ENCODE peak calls at places on chromosomes 5 and 9, in nine cellular contexts. T, U, V, L, Q, K, C, H and Y are unnamed samples.

GRCh38 chr9:28031521-28032177 is 458.4 kb upstream of the C9orf72 start:
- DNase-seq in T (no peak), U (no peak), K (no peak), L (no peak), H (no peak), V (no peak), Q (no peak), C (no peak), Y (no peak)

GRCh38 chr5:108259306-108259705 is 122.6 kb downstream of the FBXL17 start:
- DNase-seq in K (no peak), V (peak), C (no peak), H (no peak), U (no peak), L (no peak), T (no peak), Q (peak), Y (no peak)

GRCh38 chr5:68884893-68885292 is 208.9 kb upstream of the SLC30A5 start:
- DNase-seq in L (no peak), H (no peak), U (no peak), C (no peak), V (no peak), K (peak), Q (peak), T (peak), Y (no peak)

GRCh38 chr5:95975703-95976102 is 14.1 kb upstream of the ELL2 start:
- DNase-seq in L (no peak), T (no peak), K (no peak), C (no peak), H (no peak), V (no peak), U (no peak), Q (no peak), Y (no peak)

GRCh38 chr9:12784461-12785250 is 9.8 kb downstream of the LURAP1L start:
- DNase-seq in L (peak), C (no peak), Q (peak), H (peak), T (no peak), K (no peak), U (no peak), V (peak), Y (peak)

GRCh38 chr5:418681-419121 is 24.3 kb upstream of the EXOC3 start:
- DNase-seq in U (no peak), H (no peak), L (no peak), Q (no peak), K (no peak), V (peak), C (peak), T (no peak), Y (no peak)

GRCh38 chr5:17511775-17512325 is 6.3 kb upstream of the TAF11L3 start:
- DNase-seq in U (no peak), L (no peak), H (no peak), K (no peak), V (no peak), T (no peak), Q (no peak), C (no peak), Y (no peak)

GRCh38 chr9:121901616-121902015 is 191.5 kb downstream of the TTLL11 start:
- DNase-seq in T (no peak), C (no peak), V (peak), Q (no peak), K (no peak), L (no peak), H (no peak), U (no peak), Y (no peak)

GRCh38 chr5:141639357-141640050 is 2.7 kb downstream of the RELL2 start:
- DNase-seq in L (no peak), V (no peak), H (no peak), K (no peak), C (no peak), Q (no peak), T (no peak), U (no peak), Y (no peak)

GRCh38 chr5:6508931-6509330 is 60.3 kb downstream of the UBE2QL1 start:
- DNase-seq in C (no peak), Q (no peak), T (no peak), U (no peak), K (no peak), L (no peak), H (no peak), V (no peak), Y (no peak)

GRCh38 chr5:20523099-20523498 is 535.1 kb upstream of the CDH18 start:
- DNase-seq in U (no peak), K (no peak), L (no peak), C (no peak), T (no peak), H (no peak), Q (no peak), V (no peak), Y (no peak)

GRCh38 chr9:104094534-104095020 is 468 bp downstream of the SMC2 start:
- DNase-seq in Q (no peak), V (no peak), K (no peak), L (peak), H (no peak), C (no peak), U (no peak), T (peak), Y (peak)

GRCh38 chr5:13957032-13957645 is 12.7 kb upstream of the DNAH5 start:
- DNase-seq in V (peak), U (no peak), H (peak), L (peak), K (peak), Q (peak), C (peak), T (peak), Y (peak)

GRCh38 chr5:124180523-124181461 is 565.6 kb downstream of the ZNF608 start:
- DNase-seq in V (peak), L (no peak), C (no peak), T (no peak), K (no peak), U (no peak), Q (no peak), H (no peak), Y (no peak)